ENCODE peak calls at places on chromosomes 1 and 21, in four cellular contexts. One of them, this sample, is unnamed.
A peak's percentile ranks its signal among the peaks of the same experiment; 100 is the strongest.

GRCh38 chr1:107771377-107771776 is 193.6 kb downstream of the VAV3 start:
- DNase-seq in ecto neural progenitor cell: no peak
- DNase-seq in prostate gland: no peak
- DNase-seq in NCI-H2081: no peak
- DNase-seq in this sample: no peak

GRCh38 chr1:24386241-24386640 is 27.3 kb downstream of the STPG1 start:
- DNase-seq in ecto neural progenitor cell: peak; percentile 18
- DNase-seq in prostate gland: no peak
- DNase-seq in NCI-H2081: no peak
- DNase-seq in this sample: no peak

GRCh38 chr1:194159941-194160340 is 973.5 kb upstream of the B3GALT2 start:
- DNase-seq in ecto neural progenitor cell: no peak
- DNase-seq in prostate gland: no peak
- DNase-seq in NCI-H2081: no peak
- DNase-seq in this sample: no peak

GRCh38 chr1:43779266-43779665 is 71.9 kb downstream of the ST3GAL3 start:
- DNase-seq in ecto neural progenitor cell: no peak
- DNase-seq in prostate gland: no peak
- DNase-seq in NCI-H2081: no peak
- DNase-seq in this sample: no peak

GRCh38 chr1:168506204-168506819 is 37.5 kb downstream of the XCL2 start:
- DNase-seq in ecto neural progenitor cell: no peak
- DNase-seq in prostate gland: no peak
- DNase-seq in NCI-H2081: no peak
- DNase-seq in this sample: no peak

GRCh38 chr1:73947009-73947408 is 251.0 kb downstream of the LRRIQ3 start:
- DNase-seq in ecto neural progenitor cell: no peak
- DNase-seq in prostate gland: no peak
- DNase-seq in NCI-H2081: no peak
- DNase-seq in this sample: no peak

GRCh38 chr1:67130673-67131072 is 4.1 kb downstream of the C1orf141 start:
- DNase-seq in ecto neural progenitor cell: no peak
- DNase-seq in prostate gland: no peak
- DNase-seq in NCI-H2081: no peak
- DNase-seq in this sample: no peak

GRCh38 chr1:172948457-172948856 is 102.3 kb downstream of the TNFSF18 start:
- DNase-seq in ecto neural progenitor cell: no peak
- DNase-seq in prostate gland: no peak
- DNase-seq in NCI-H2081: no peak
- DNase-seq in this sample: no peak

GRCh38 chr1:181166377-181167196 is 78.1 kb downstream of the IER5 start:
- DNase-seq in ecto neural progenitor cell: peak; percentile 66
- DNase-seq in prostate gland: peak; percentile 43
- DNase-seq in NCI-H2081: peak; percentile 86
- DNase-seq in this sample: peak; percentile 27

GRCh38 chr1:180116964-180117763 is 37.5 kb upstream of the QSOX1 start:
- DNase-seq in ecto neural progenitor cell: no peak
- DNase-seq in prostate gland: no peak
- DNase-seq in NCI-H2081: no peak
- DNase-seq in this sample: no peak

GRCh38 chr1:227846265-227846858 is 30.9 kb downstream of the PRSS38 start:
- DNase-seq in ecto neural progenitor cell: no peak
- DNase-seq in prostate gland: no peak
- DNase-seq in NCI-H2081: no peak
- DNase-seq in this sample: peak; percentile 54

GRCh38 chr1:156910309-156910782 is 10.1 kb upstream of the LRRC71 start:
- DNase-seq in ecto neural progenitor cell: peak; percentile 86
- DNase-seq in prostate gland: peak; percentile 20
- DNase-seq in NCI-H2081: peak; percentile 32
- DNase-seq in this sample: no peak

GRCh38 chr1:147760481-147761260 is at the start of gene GJA5:
- DNase-seq in ecto neural progenitor cell: no peak
- DNase-seq in prostate gland: no peak
- DNase-seq in NCI-H2081: no peak
- DNase-seq in this sample: no peak

GRCh38 chr1:206676499-206676898 is 8.2 kb upstream of the MAPKAPK2 start:
- DNase-seq in ecto neural progenitor cell: no peak
- DNase-seq in prostate gland: no peak
- DNase-seq in NCI-H2081: no peak
- DNase-seq in this sample: no peak

GRCh38 chr21:36981049-36981391 is 14.6 kb upstream of the HLCS start:
- DNase-seq in ecto neural progenitor cell: no peak
- DNase-seq in prostate gland: no peak
- DNase-seq in NCI-H2081: no peak
- DNase-seq in this sample: no peak

GRCh38 chr1:115062542-115063004 is 26.7 kb downstream of the TSPAN2 start:
- DNase-seq in ecto neural progenitor cell: no peak
- DNase-seq in prostate gland: peak; percentile 63
- DNase-seq in NCI-H2081: no peak
- DNase-seq in this sample: no peak

GRCh38 chr1:38786040-38786436 is 73.5 kb downstream of the RRAGC start:
- DNase-seq in ecto neural progenitor cell: no peak
- DNase-seq in prostate gland: no peak
- DNase-seq in NCI-H2081: no peak
- DNase-seq in this sample: no peak

GRCh38 chr1:48817505-48818114 is 40.9 kb upstream of the BEND5 start:
- DNase-seq in ecto neural progenitor cell: peak; percentile 73
- DNase-seq in prostate gland: peak; percentile 55
- DNase-seq in NCI-H2081: peak; percentile 53
- DNase-seq in this sample: peak; percentile 31

GRCh38 chr1:23558140-23558871 is 995 bp downstream of the ID3 start:
- DNase-seq in ecto neural progenitor cell: no peak
- DNase-seq in prostate gland: peak; percentile 52
- DNase-seq in NCI-H2081: peak; percentile 68
- DNase-seq in this sample: no peak

GRCh38 chr1:229283183-229283611 is 12.3 kb downstream of the RAB4A start:
- DNase-seq in ecto neural progenitor cell: no peak
- DNase-seq in prostate gland: no peak
- DNase-seq in NCI-H2081: no peak
- DNase-seq in this sample: no peak

GRCh38 chr1:149932474-149932873 is 4.2 kb downstream of the MTMR11 start:
- DNase-seq in ecto neural progenitor cell: no peak
- DNase-seq in prostate gland: no peak
- DNase-seq in NCI-H2081: no peak
- DNase-seq in this sample: no peak

GRCh38 chr21:21200103-21200938 is 202.1 kb downstream of the NCAM2 start:
- DNase-seq in ecto neural progenitor cell: no peak
- DNase-seq in prostate gland: no peak
- DNase-seq in NCI-H2081: no peak
- DNase-seq in this sample: peak; percentile 63